ENCODE peak calls at places on chromosomes 2 and 18, in six cellular contexts. S is lower leg skin, D is GM12892, L is foreskin fibroblast, G is IMR-90, N is cardiac muscle cell. R is an unnamed sample.

GRCh38 chr18:58695772-58696171 is 24.5 kb downstream of the MALT1 start:
- DNase-seq in S (no peak), D (no peak), L (no peak), G (no peak), N (no peak), R (no peak)

GRCh38 chr2:202072737-202073396 is at the start of gene KIAA2012:
- DNase-seq in S (no peak), D (no peak), L (no peak), G (no peak), N (no peak), R (no peak)

GRCh38 chr2:43024515-43024962 is 201.9 kb downstream of the ZFP36L2 start:
- DNase-seq in S (no peak), D (no peak), L (peak), G (peak), N (peak), R (no peak)

GRCh38 chr2:100879296-100879695 is 59.4 kb downstream of the NPAS2 start:
- DNase-seq in S (no peak), D (no peak), L (no peak), G (no peak), N (no peak), R (no peak)

GRCh38 chr18:51038110-51038509 is 8.1 kb downstream of the SMAD4 start:
- DNase-seq in S (no peak), D (no peak), L (peak), G (no peak), N (no peak), R (no peak)

GRCh38 chr2:17353268-17353667 is 165.0 kb downstream of the RAD51AP2 start:
- DNase-seq in S (no peak), D (no peak), L (no peak), G (no peak), N (no peak), R (no peak)

GRCh38 chr2:161961046-161961445 is 113.0 kb downstream of the DPP4 start:
- DNase-seq in S (peak), D (no peak), L (no peak), G (no peak), N (no peak), R (no peak)

GRCh38 chr2:96174251-96175144 is 29.3 kb upstream of the DUSP2 start:
- DNase-seq in S (peak), D (peak), L (peak), G (peak), N (peak), R (peak)

GRCh38 chr18:48003426-48004349 is 73.2 kb upstream of the SMAD2 start:
- DNase-seq in S (no peak), D (no peak), L (peak), G (no peak), N (no peak), R (peak)

GRCh38 chr18:2589345-2590060 is 18.1 kb downstream of the NDC80 start:
- DNase-seq in S (no peak), D (no peak), L (peak), G (no peak), N (no peak), R (no peak)

GRCh38 chr2:124607679-124608078 is 582.6 kb downstream of the CNTNAP5 start:
- DNase-seq in S (no peak), D (no peak), L (no peak), G (no peak), N (no peak), R (peak)

GRCh38 chr2:101328474-101329007 is 20.0 kb upstream of the RNF149 start:
- DNase-seq in S (peak), D (no peak), L (peak), G (peak), N (no peak), R (peak)

GRCh38 chr2:200604571-200605255 is 18.9 kb downstream of the AOX1 start:
- DNase-seq in S (no peak), D (no peak), L (peak), G (peak), N (no peak), R (peak)